ENCODE peak calls at places on chromosomes 16 and 17, in ten cellular contexts. One of them, this sample, is unnamed.

GRCh38 chr16:16118337-16118736 is 105.0 kb downstream of the ABCC6 start:
- DNase-seq in NCI-H460: no peak
- DNase-seq in NCI-H1930: no peak
- DNase-seq in AG04449: no peak
- DNase-seq in activated CD4-positive, alpha-beta T cell treated with anti-CD3 and anti-CD28 coated beads for 4 hours: no peak
- DNase-seq in lower leg skin: no peak
- DNase-seq in activated T-cell treated with anti-CD3 and anti-CD28 coated beads, Interleukin-2, amount 50 U/mL, for 72 hours: no peak
- DNase-seq in stimulated activated CD4-positive, alpha-beta T cell treated with anti-CD3 and anti-CD28 coated beads, TNF-alpha, amount 100 ng/mL, for 48 hours: no peak
- DNase-seq in esophagus muscularis mucosa: no peak
- DNase-seq in stimulated activated CD8-positive, alpha-beta memory T cell treated with anti-CD3 and anti-CD28 coated beads, Interleukin-12 subunit alpha, Interleukin-12 subunit beta, amount 100 ng/mL, for 4 hours: no peak
- DNase-seq in this sample: no peak

GRCh38 chr16:50208460-50208931 is 55.4 kb downstream of the TENT4B start:
- DNase-seq in NCI-H460: no peak
- DNase-seq in NCI-H1930: no peak
- DNase-seq in AG04449: no peak
- DNase-seq in activated CD4-positive, alpha-beta T cell treated with anti-CD3 and anti-CD28 coated beads for 4 hours: no peak
- DNase-seq in lower leg skin: no peak
- DNase-seq in activated T-cell treated with anti-CD3 and anti-CD28 coated beads, Interleukin-2, amount 50 U/mL, for 72 hours: no peak
- DNase-seq in stimulated activated CD4-positive, alpha-beta T cell treated with anti-CD3 and anti-CD28 coated beads, TNF-alpha, amount 100 ng/mL, for 48 hours: no peak
- DNase-seq in esophagus muscularis mucosa: no peak
- DNase-seq in stimulated activated CD8-positive, alpha-beta memory T cell treated with anti-CD3 and anti-CD28 coated beads, Interleukin-12 subunit alpha, Interleukin-12 subunit beta, amount 100 ng/mL, for 4 hours: no peak
- DNase-seq in this sample: no peak

GRCh38 chr16:67105881-67106280 is 3.9 kb upstream of the PHAF1 start:
- DNase-seq in NCI-H460: no peak
- DNase-seq in NCI-H1930: no peak
- DNase-seq in AG04449: no peak
- DNase-seq in activated CD4-positive, alpha-beta T cell treated with anti-CD3 and anti-CD28 coated beads for 4 hours: no peak
- DNase-seq in lower leg skin: no peak
- DNase-seq in activated T-cell treated with anti-CD3 and anti-CD28 coated beads, Interleukin-2, amount 50 U/mL, for 72 hours: no peak
- DNase-seq in stimulated activated CD4-positive, alpha-beta T cell treated with anti-CD3 and anti-CD28 coated beads, TNF-alpha, amount 100 ng/mL, for 48 hours: no peak
- DNase-seq in esophagus muscularis mucosa: no peak
- DNase-seq in stimulated activated CD8-positive, alpha-beta memory T cell treated with anti-CD3 and anti-CD28 coated beads, Interleukin-12 subunit alpha, Interleukin-12 subunit beta, amount 100 ng/mL, for 4 hours: no peak
- DNase-seq in this sample: no peak

GRCh38 chr16:75044800-75045361 is 46.1 kb downstream of the ZNRF1 start:
- DNase-seq in NCI-H460: no peak
- DNase-seq in NCI-H1930: no peak
- DNase-seq in AG04449: no peak
- DNase-seq in activated CD4-positive, alpha-beta T cell treated with anti-CD3 and anti-CD28 coated beads for 4 hours: no peak
- DNase-seq in lower leg skin: peak
- DNase-seq in activated T-cell treated with anti-CD3 and anti-CD28 coated beads, Interleukin-2, amount 50 U/mL, for 72 hours: no peak
- DNase-seq in stimulated activated CD4-positive, alpha-beta T cell treated with anti-CD3 and anti-CD28 coated beads, TNF-alpha, amount 100 ng/mL, for 48 hours: no peak
- DNase-seq in esophagus muscularis mucosa: no peak
- DNase-seq in stimulated activated CD8-positive, alpha-beta memory T cell treated with anti-CD3 and anti-CD28 coated beads, Interleukin-12 subunit alpha, Interleukin-12 subunit beta, amount 100 ng/mL, for 4 hours: no peak
- DNase-seq in this sample: no peak

GRCh38 chr16:919658-920631 is 50.8 kb downstream of the LMF1 start:
- DNase-seq in NCI-H460: no peak
- DNase-seq in NCI-H1930: no peak
- DNase-seq in AG04449: peak
- DNase-seq in activated CD4-positive, alpha-beta T cell treated with anti-CD3 and anti-CD28 coated beads for 4 hours: no peak
- DNase-seq in lower leg skin: no peak
- DNase-seq in activated T-cell treated with anti-CD3 and anti-CD28 coated beads, Interleukin-2, amount 50 U/mL, for 72 hours: no peak
- DNase-seq in stimulated activated CD4-positive, alpha-beta T cell treated with anti-CD3 and anti-CD28 coated beads, TNF-alpha, amount 100 ng/mL, for 48 hours: no peak
- DNase-seq in esophagus muscularis mucosa: no peak
- DNase-seq in stimulated activated CD8-positive, alpha-beta memory T cell treated with anti-CD3 and anti-CD28 coated beads, Interleukin-12 subunit alpha, Interleukin-12 subunit beta, amount 100 ng/mL, for 4 hours: no peak
- DNase-seq in this sample: no peak

GRCh38 chr17:66040402-66040801 is 151.5 kb downstream of the CEP112 start:
- DNase-seq in NCI-H460: peak
- DNase-seq in NCI-H1930: no peak
- DNase-seq in AG04449: no peak
- DNase-seq in activated CD4-positive, alpha-beta T cell treated with anti-CD3 and anti-CD28 coated beads for 4 hours: no peak
- DNase-seq in lower leg skin: no peak
- DNase-seq in activated T-cell treated with anti-CD3 and anti-CD28 coated beads, Interleukin-2, amount 50 U/mL, for 72 hours: no peak
- DNase-seq in stimulated activated CD4-positive, alpha-beta T cell treated with anti-CD3 and anti-CD28 coated beads, TNF-alpha, amount 100 ng/mL, for 48 hours: no peak
- DNase-seq in esophagus muscularis mucosa: no peak
- DNase-seq in stimulated activated CD8-positive, alpha-beta memory T cell treated with anti-CD3 and anti-CD28 coated beads, Interleukin-12 subunit alpha, Interleukin-12 subunit beta, amount 100 ng/mL, for 4 hours: no peak
- DNase-seq in this sample: no peak

GRCh38 chr17:49515196-49515770 is 20.2 kb downstream of the NGFR start:
- DNase-seq in NCI-H460: peak
- DNase-seq in NCI-H1930: no peak
- DNase-seq in AG04449: peak
- DNase-seq in activated CD4-positive, alpha-beta T cell treated with anti-CD3 and anti-CD28 coated beads for 4 hours: no peak
- DNase-seq in lower leg skin: peak
- DNase-seq in activated T-cell treated with anti-CD3 and anti-CD28 coated beads, Interleukin-2, amount 50 U/mL, for 72 hours: no peak
- DNase-seq in stimulated activated CD4-positive, alpha-beta T cell treated with anti-CD3 and anti-CD28 coated beads, TNF-alpha, amount 100 ng/mL, for 48 hours: no peak
- DNase-seq in esophagus muscularis mucosa: no peak
- DNase-seq in stimulated activated CD8-positive, alpha-beta memory T cell treated with anti-CD3 and anti-CD28 coated beads, Interleukin-12 subunit alpha, Interleukin-12 subunit beta, amount 100 ng/mL, for 4 hours: no peak
- DNase-seq in this sample: peak

GRCh38 chr16:57624806-57625500 is 3.5 kb upstream of the ADGRG1 start:
- DNase-seq in NCI-H460: no peak
- DNase-seq in NCI-H1930: no peak
- DNase-seq in AG04449: no peak
- DNase-seq in activated CD4-positive, alpha-beta T cell treated with anti-CD3 and anti-CD28 coated beads for 4 hours: no peak
- DNase-seq in lower leg skin: no peak
- DNase-seq in activated T-cell treated with anti-CD3 and anti-CD28 coated beads, Interleukin-2, amount 50 U/mL, for 72 hours: no peak
- DNase-seq in stimulated activated CD4-positive, alpha-beta T cell treated with anti-CD3 and anti-CD28 coated beads, TNF-alpha, amount 100 ng/mL, for 48 hours: no peak
- DNase-seq in esophagus muscularis mucosa: no peak
- DNase-seq in stimulated activated CD8-positive, alpha-beta memory T cell treated with anti-CD3 and anti-CD28 coated beads, Interleukin-12 subunit alpha, Interleukin-12 subunit beta, amount 100 ng/mL, for 4 hours: no peak
- DNase-seq in this sample: no peak

GRCh38 chr17:46057366-46057765 is 58.3 kb downstream of the STH start:
- DNase-seq in NCI-H460: no peak
- DNase-seq in NCI-H1930: no peak
- DNase-seq in AG04449: no peak
- DNase-seq in activated CD4-positive, alpha-beta T cell treated with anti-CD3 and anti-CD28 coated beads for 4 hours: no peak
- DNase-seq in lower leg skin: no peak
- DNase-seq in activated T-cell treated with anti-CD3 and anti-CD28 coated beads, Interleukin-2, amount 50 U/mL, for 72 hours: no peak
- DNase-seq in stimulated activated CD4-positive, alpha-beta T cell treated with anti-CD3 and anti-CD28 coated beads, TNF-alpha, amount 100 ng/mL, for 48 hours: no peak
- DNase-seq in esophagus muscularis mucosa: no peak
- DNase-seq in stimulated activated CD8-positive, alpha-beta memory T cell treated with anti-CD3 and anti-CD28 coated beads, Interleukin-12 subunit alpha, Interleukin-12 subunit beta, amount 100 ng/mL, for 4 hours: no peak
- DNase-seq in this sample: no peak

GRCh38 chr17:72943826-72944689 is 148.4 kb downstream of the SLC39A11 start:
- DNase-seq in NCI-H460: no peak
- DNase-seq in NCI-H1930: no peak
- DNase-seq in AG04449: no peak
- DNase-seq in activated CD4-positive, alpha-beta T cell treated with anti-CD3 and anti-CD28 coated beads for 4 hours: no peak
- DNase-seq in lower leg skin: no peak
- DNase-seq in activated T-cell treated with anti-CD3 and anti-CD28 coated beads, Interleukin-2, amount 50 U/mL, for 72 hours: no peak
- DNase-seq in stimulated activated CD4-positive, alpha-beta T cell treated with anti-CD3 and anti-CD28 coated beads, TNF-alpha, amount 100 ng/mL, for 48 hours: no peak
- DNase-seq in esophagus muscularis mucosa: no peak
- DNase-seq in stimulated activated CD8-positive, alpha-beta memory T cell treated with anti-CD3 and anti-CD28 coated beads, Interleukin-12 subunit alpha, Interleukin-12 subunit beta, amount 100 ng/mL, for 4 hours: no peak
- DNase-seq in this sample: no peak

GRCh38 chr17:2369039-2369438 is 31.7 kb downstream of the SGSM2 start:
- DNase-seq in NCI-H460: no peak
- DNase-seq in NCI-H1930: no peak
- DNase-seq in AG04449: no peak
- DNase-seq in activated CD4-positive, alpha-beta T cell treated with anti-CD3 and anti-CD28 coated beads for 4 hours: no peak
- DNase-seq in lower leg skin: no peak
- DNase-seq in activated T-cell treated with anti-CD3 and anti-CD28 coated beads, Interleukin-2, amount 50 U/mL, for 72 hours: no peak
- DNase-seq in stimulated activated CD4-positive, alpha-beta T cell treated with anti-CD3 and anti-CD28 coated beads, TNF-alpha, amount 100 ng/mL, for 48 hours: no peak
- DNase-seq in esophagus muscularis mucosa: no peak
- DNase-seq in stimulated activated CD8-positive, alpha-beta memory T cell treated with anti-CD3 and anti-CD28 coated beads, Interleukin-12 subunit alpha, Interleukin-12 subunit beta, amount 100 ng/mL, for 4 hours: no peak
- DNase-seq in this sample: no peak

This sample was measured in pancreas.